ENCODE peak calls at places on chromosomes 7 and 10, in six cellular contexts. J, W, F, Z, I and Y are unnamed samples.
A peak's percentile ranks its signal among the peaks of the same experiment; 100 is the strongest.

GRCh38 chr10:9219860-9220259 is 1165.4 kb downstream of the GATA3 start:
- DNase-seq in J (no peak), F (no peak), I (no peak), Z (no peak), W (no peak), Y (no peak)

GRCh38 chr10:12214763-12215218 is 18.8 kb downstream of the CDC123 start:
- DNase-seq in F (no peak), J (peak; percentile 19), W (peak; percentile 26), Z (peak; percentile 62), I (peak; percentile 40), Y (peak; percentile 24)

GRCh38 chr7:144416341-144416740 is 12.8 kb upstream of the NOBOX start:
- DNase-seq in W (no peak), I (no peak), Z (no peak), J (no peak), F (no peak), Y (no peak)

GRCh38 chr10:86688398-86688921 is 20.1 kb downstream of the LDB3 start:
- DNase-seq in Z (peak; percentile 74), W (peak; percentile 65), I (peak; percentile 54), J (no peak), F (peak; percentile 70), Y (peak; percentile 58)

GRCh38 chr7:668139-668871 is 58.2 kb upstream of the DNAAF5 start:
- DNase-seq in F (peak; percentile 62), I (peak; percentile 38), W (peak; percentile 13), J (peak; percentile 51), Z (peak; percentile 80), Y (peak; percentile 67)

GRCh38 chr10:36721851-36722250 is 403.5 kb upstream of the ANKRD30A start:
- DNase-seq in F (no peak), I (no peak), J (no peak), W (no peak), Z (no peak), Y (no peak)

GRCh38 chr10:79356104-79356503 is 8.8 kb downstream of the PPIF start:
- DNase-seq in I (no peak), Z (no peak), F (no peak), J (no peak), W (no peak), Y (no peak)

GRCh38 chr10:88987840-88988239 is 2.8 kb upstream of the FAS start:
- DNase-seq in Z (no peak), F (no peak), J (no peak), W (no peak), I (no peak), Y (no peak)

GRCh38 chr7:137975223-137975622 is 26.7 kb downstream of the CREB3L2 start:
- DNase-seq in Z (peak; percentile 81), J (no peak), F (peak; percentile 74), I (no peak), W (peak; percentile 24), Y (no peak)

GRCh38 chr10:128065881-128066534 is 60.2 kb downstream of the MKI67 start:
- DNase-seq in J (no peak), Z (no peak), I (no peak), W (no peak), F (no peak), Y (no peak)
- H3K4me3 ChIP-seq in J (no peak overlapping the region), Z (no peak overlapping the region), I (no peak overlapping the region), W (no peak overlapping the region), F (no peak overlapping the region), Y (no peak overlapping the region)

GRCh38 chr10:21363087-21363752 is 162.3 kb downstream of the SKIDA1 start:
- DNase-seq in Z (no peak), J (no peak), F (no peak), W (no peak), I (no peak), Y (no peak)

GRCh38 chr10:21364196-21365114 is 161.0 kb downstream of the SKIDA1 start:
- DNase-seq in F (peak; percentile 71), Z (peak; percentile 75), I (no peak), J (peak; percentile 60), W (no peak), Y (peak; percentile 11)

GRCh38 chr10:21359202-21359601 is 166.3 kb downstream of the SKIDA1 start:
- DNase-seq in J (no peak), W (no peak), F (no peak), Z (no peak), I (no peak), Y (no peak)

GRCh38 chr10:21368022-21368582 is 157.4 kb downstream of the SKIDA1 start:
- DNase-seq in Z (no peak), J (no peak), W (no peak), I (no peak), F (no peak), Y (no peak)

GRCh38 chr10:21363753-21364104 is 161.8 kb downstream of the SKIDA1 start:
- DNase-seq in J (no peak), W (no peak), I (no peak), Z (no peak), F (no peak), Y (no peak)
- H3K4me3 ChIP-seq in J (no peak overlapping the region), W (no peak overlapping the region), I (no peak overlapping the region), Z (no peak overlapping the region), F (no peak overlapping the region), Y (no peak overlapping the region)

GRCh38 chr7:22355620-22356009 is 1.3 kb downstream of the RAPGEF5 start:
- DNase-seq in J (no peak), W (no peak), F (no peak), I (no peak), Z (no peak), Y (no peak)
- H3K4me3 ChIP-seq in J (no peak overlapping the region), W (peak overlapping the region; percentile 44), F (no peak overlapping the region), I (no peak overlapping the region), Z (no peak overlapping the region), Y (no peak overlapping the region)

GRCh38 chr7:76273503-76273902 is 29.0 kb upstream of the HSPB1 start:
- DNase-seq in Z (no peak), I (no peak), W (no peak), J (no peak), F (no peak), Y (no peak)
- H3K4me3 ChIP-seq in Z (no peak overlapping the region), I (no peak overlapping the region), W (no peak overlapping the region), J (no peak overlapping the region), F (no peak overlapping the region), Y (no peak overlapping the region)